ENCODE peak calls at places on chromosome 13, in four cellular contexts. L, D, U and R are unnamed samples. For H3K4me1 and H3K9me3, the result is how much of the 10 kb centered on the place peaks cover.

GRCh38 chr13:51311957-51312520 is 27.5 kb upstream of the SERPINE3 start:
- DNase-seq in L (no peak), D (no peak), U (no peak), R (no peak)

GRCh38 chr13:99986751-99987150 is 5.2 kb downstream of the ZIC2 start:
- DNase-seq in L (no peak), D (no peak), U (no peak), R (no peak)

GRCh38 chr13:107649071-107649470 is 566.3 kb downstream of the LIG4 start:
- DNase-seq in L (no peak), D (no peak), U (no peak), R (no peak)

GRCh38 chr13:35699805-35700204 is 223.3 kb upstream of the MAB21L1 start:
- DNase-seq in L (no peak), D (no peak), U (no peak), R (no peak)

GRCh38 chr13:94033830-94034642 is 445.4 kb downstream of the DCT start:
- DNase-seq in L (no peak), D (no peak), U (no peak), R (no peak)

GRCh38 chr13:23020246-23020843 is 160.4 kb upstream of the SGCG start:
- DNase-seq in L (peak), D (no peak), U (no peak), R (no peak)

GRCh38 chr13:85266331-85266730 is 532.9 kb downstream of the SLITRK6 start:
- DNase-seq in L (no peak), D (no peak), U (no peak), R (no peak)

GRCh38 chr13:93244918-93245280 is 18.3 kb downstream of the GPC6 start:
- DNase-seq in L (no peak), D (no peak), U (peak), R (no peak)

GRCh38 chr13:78410847-78411246 is 192.5 kb downstream of the POU4F1 start:
- DNase-seq in L (no peak), D (no peak), U (no peak), R (no peak)

GRCh38 chr13:26590951-26591350 is 33.5 kb downstream of the WASF3 start:
- DNase-seq in L (no peak), D (no peak), U (no peak), R (no peak)

GRCh38 chr13:26589754-26590153 is 32.3 kb downstream of the WASF3 start:
- DNase-seq in L (no peak), D (no peak), U (no peak), R (no peak)

GRCh38 chr13:26590379-26590778 is 32.9 kb downstream of the WASF3 start:
- DNase-seq in L (no peak), D (no peak), U (no peak), R (no peak)

GRCh38 chr13:26587251-26587650 is 29.8 kb downstream of the WASF3 start:
- DNase-seq in L (no peak), D (no peak), U (no peak), R (no peak)

GRCh38 chr13:26591672-26592071 is 34.2 kb downstream of the WASF3 start:
- DNase-seq in L (no peak), D (no peak), U (no peak), R (no peak)
- H3K4me1 ChIP-seq in L (under half), D (under half), U (under half), R (under half)

GRCh38 chr13:88000787-88001186 is 329.6 kb downstream of the SLITRK5 start:
- DNase-seq in L (no peak), D (no peak), U (no peak), R (no peak)

GRCh38 chr13:87999141-87999765 is 328.1 kb downstream of the SLITRK5 start:
- DNase-seq in L (no peak), D (no peak), U (no peak), R (no peak)

GRCh38 chr13:88000239-88000638 is 329.1 kb downstream of the SLITRK5 start:
- DNase-seq in L (no peak), D (no peak), U (no peak), R (no peak)

GRCh38 chr13:87998081-87998480 is 326.9 kb downstream of the SLITRK5 start:
- DNase-seq in L (no peak), D (no peak), U (no peak), R (no peak)

DNA sequence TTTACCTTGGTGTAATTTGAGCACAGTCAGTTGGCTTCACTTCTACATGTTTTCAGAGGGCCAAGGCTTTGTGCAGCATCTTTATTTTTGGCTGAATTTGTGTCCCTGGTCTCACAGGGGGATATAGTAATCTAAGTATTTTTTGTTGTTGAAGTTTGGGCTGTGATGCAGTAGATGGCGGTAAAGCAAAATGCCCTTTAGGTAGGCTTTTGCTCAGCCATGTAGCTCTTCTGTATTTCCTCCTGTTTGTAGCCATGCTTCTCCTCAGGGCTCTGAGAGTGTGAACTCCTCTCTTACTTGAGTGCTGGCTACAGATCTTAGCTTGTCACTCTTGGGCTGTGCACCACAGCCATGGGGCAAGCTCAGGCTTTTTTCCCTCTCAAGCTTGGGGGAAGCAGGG is 328.6 kb downstream of the SLITRK5 start:
- DNase-seq in L (no peak), D (no peak), U (no peak), R (no peak)
- H3K9me3 ChIP-seq in L (under half), D (under half), U (under half), R (under half)

GRCh38 chr13:57063007-57063406 is 77.7 kb upstream of the PRR20A start:
- DNase-seq in L (no peak), D (no peak), U (no peak), R (no peak)
- H3K4me1 ChIP-seq in L (under half), D (under half), U (under half), R (under half)

GRCh38 chr13:65330287-65330686 is 1899.8 kb downstream of the PCDH9 start:
- DNase-seq in L (no peak), D (no peak), U (no peak), R (no peak)
- H3K9me3 ChIP-seq in L (under half), D (under half), U (under half), R (under half)

GRCh38 chr13:97317933-97318332 is 95.8 kb downstream of the MBNL2 start:
- DNase-seq in L (no peak), D (no peak), U (no peak), R (no peak)
- H3K4me1 ChIP-seq in L (half or more), D (under half), U (under half), R (half or more)

GRCh38 chr13:53382008-53382407 is 353.4 kb downstream of the OLFM4 start:
- DNase-seq in L (no peak), D (no peak), U (no peak), R (no peak)
- H3K9me3 ChIP-seq in L (under half), D (under half), U (under half), R (under half)

GRCh38 chr13:30381049-30381448 is 41.2 kb upstream of the UBE2L5 start:
- DNase-seq in L (no peak), D (no peak), U (no peak), R (no peak)
- H3K4me1 ChIP-seq in L (under half), D (under half), U (under half), R (under half)

DNA sequence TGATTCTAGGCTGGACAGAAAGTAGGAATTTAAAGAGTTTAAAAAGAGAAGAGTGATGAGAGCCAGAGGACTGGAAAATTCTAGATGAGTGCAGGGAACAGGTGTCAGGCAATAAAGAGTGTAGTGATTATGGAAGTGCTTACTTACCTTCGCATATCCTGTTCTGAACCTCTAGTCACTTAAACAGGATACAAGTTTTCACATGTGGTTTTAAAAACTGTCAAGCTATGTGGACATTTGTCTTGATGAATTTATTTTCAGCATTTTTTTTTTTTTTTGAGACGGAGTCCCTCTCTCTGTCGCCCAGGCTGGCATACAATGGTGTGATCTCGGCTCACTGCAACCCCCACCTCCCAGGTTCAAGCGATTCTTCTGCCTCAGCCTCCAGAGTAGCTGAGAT is 34.3 kb upstream of the IL17D start:
- DNase-seq in L (no peak), D (no peak), U (no peak), R (no peak)
- H3K9me3 ChIP-seq in L (under half), D (under half), U (under half), R (under half)

DNA sequence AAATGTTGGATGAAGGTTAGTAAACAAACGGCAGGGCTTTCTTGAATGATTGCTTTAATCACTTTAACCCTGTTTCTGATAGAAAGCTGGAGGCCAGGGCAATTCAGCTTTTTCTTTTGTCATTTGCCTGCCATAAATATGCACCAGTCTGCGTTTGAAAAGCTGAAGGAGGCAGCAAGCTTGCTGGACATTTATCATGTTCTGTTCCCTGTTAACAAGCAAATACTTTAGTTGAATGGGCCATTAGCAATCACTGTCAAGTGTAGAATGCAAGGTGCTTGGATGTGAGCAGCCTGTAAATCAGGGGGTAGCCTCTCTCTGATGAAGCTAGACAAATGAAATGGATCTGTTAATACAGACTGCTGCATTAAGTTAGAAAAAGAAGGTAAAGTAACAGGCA is 7.7 kb downstream of the EFNB2 start:
- DNase-seq in L (no peak), D (no peak), U (no peak), R (no peak)
- H3K4me1 ChIP-seq in L (under half), D (under half), U (half or more), R (under half)

GRCh38 chr13:41152005-41152404 is 19.4 kb upstream of the KBTBD6 start:
- DNase-seq in L (no peak), D (no peak), U (no peak), R (no peak)
- H3K9me3 ChIP-seq in L (under half), D (under half), U (under half), R (under half)